ENCODE peak calls at places on chromosome 16, in four cellular contexts. One of them, this sample, is unnamed.

GRCh38 chr16:23435500-23435899 is 17.5 kb downstream of the COG7 start:
- DNase-seq in GM12878: peak
- DNase-seq in SK-N-SH: peak
- DNase-seq in HepG2: peak
- DNase-seq in this sample: peak

GRCh38 chr16:12486386-12486785 is 317.3 kb downstream of the CPPED1 start:
- DNase-seq in SK-N-SH: no peak
- DNase-seq in HepG2: no peak
- DNase-seq in GM12878: no peak
- DNase-seq in this sample: no peak

GRCh38 chr16:17397499-17397891 is 73.3 kb downstream of the XYLT1 start:
- DNase-seq in SK-N-SH: peak
- DNase-seq in GM12878: no peak
- DNase-seq in HepG2: peak
- DNase-seq in this sample: peak

GRCh38 chr16:3695610-3696369 is 21.5 kb downstream of the TRAP1 start:
- DNase-seq in GM12878: no peak
- DNase-seq in HepG2: peak
- DNase-seq in SK-N-SH: no peak
- DNase-seq in this sample: no peak

GRCh38 chr16:29023279-29024278 is 38.7 kb downstream of the LAT start:
- DNase-seq in SK-N-SH: no peak
- DNase-seq in GM12878: no peak
- DNase-seq in HepG2: no peak
- DNase-seq in this sample: no peak

GRCh38 chr16:11546522-11547485 is 39.9 kb downstream of the LITAF start:
- DNase-seq in HepG2: no peak
- DNase-seq in SK-N-SH: no peak
- DNase-seq in GM12878: no peak
- DNase-seq in this sample: no peak

GRCh38 chr16:17529982-17530760 is 59.4 kb upstream of the XYLT1 start:
- DNase-seq in SK-N-SH: no peak
- DNase-seq in HepG2: no peak
- DNase-seq in GM12878: peak
- DNase-seq in this sample: no peak

GRCh38 chr16:89557230-89557935 is 3.1 kb upstream of the RPL13 start:
- DNase-seq in SK-N-SH: peak
- DNase-seq in GM12878: no peak
- DNase-seq in HepG2: peak
- DNase-seq in this sample: peak

GRCh38 chr16:48824271-48824670 is 214.3 kb upstream of the N4BP1 start:
- DNase-seq in SK-N-SH: no peak
- DNase-seq in HepG2: no peak
- DNase-seq in GM12878: no peak
- DNase-seq in this sample: no peak

GRCh38 chr16:69286941-69287713 is 24.0 kb upstream of the VPS4A start:
- DNase-seq in SK-N-SH: peak
- DNase-seq in GM12878: peak
- DNase-seq in HepG2: peak
- DNase-seq in this sample: peak

GRCh38 chr16:87123356-87124001 is 193.7 kb downstream of the C16orf95 start:
- DNase-seq in GM12878: no peak
- DNase-seq in SK-N-SH: no peak
- DNase-seq in HepG2: no peak
- DNase-seq in this sample: no peak

GRCh38 chr16:85472514-85472913 is 140.6 kb upstream of the GSE1 start:
- DNase-seq in GM12878: no peak
- DNase-seq in SK-N-SH: no peak
- DNase-seq in HepG2: no peak
- DNase-seq in this sample: no peak

GRCh38 chr16:64428463-64428862 is 693.4 kb downstream of the CDH11 start:
- DNase-seq in SK-N-SH: peak
- DNase-seq in HepG2: no peak
- DNase-seq in GM12878: no peak
- DNase-seq in this sample: no peak

GRCh38 chr16:54027126-54027922 is 259.3 kb downstream of the IRX3 start:
- DNase-seq in GM12878: no peak
- DNase-seq in HepG2: no peak
- DNase-seq in SK-N-SH: peak
- DNase-seq in this sample: no peak

GRCh38 chr16:87560428-87561199 is 41.7 kb upstream of the JPH3 start:
- DNase-seq in GM12878: no peak
- DNase-seq in SK-N-SH: peak
- DNase-seq in HepG2: no peak
- DNase-seq in this sample: peak

GRCh38 chr16:74726736-74727135 is 26.1 kb upstream of the MLKL start:
- DNase-seq in GM12878: no peak
- DNase-seq in SK-N-SH: no peak
- DNase-seq in HepG2: peak
- DNase-seq in this sample: peak

GRCh38 chr16:66165879-66166278 is 200.6 kb upstream of the CDH5 start:
- DNase-seq in HepG2: no peak
- DNase-seq in GM12878: no peak
- DNase-seq in SK-N-SH: no peak
- DNase-seq in this sample: no peak

GRCh38 chr16:86405319-86405718 is 105.0 kb upstream of the FOXF1 start:
- DNase-seq in SK-N-SH: no peak
- DNase-seq in HepG2: no peak
- DNase-seq in GM12878: no peak
- DNase-seq in this sample: no peak

GRCh38 chr16:11497329-11497805 is 89.4 kb downstream of the LITAF start:
- DNase-seq in HepG2: peak
- DNase-seq in SK-N-SH: peak
- DNase-seq in GM12878: peak
- DNase-seq in this sample: no peak

GRCh38 chr16:12753203-12754023 is 50.3 kb downstream of the CPPED1 start:
- DNase-seq in HepG2: no peak
- DNase-seq in GM12878: no peak
- DNase-seq in SK-N-SH: no peak
- DNase-seq in this sample: no peak

GRCh38 chr16:18041864-18042834 is 294.4 kb downstream of the NPIPA8 start:
- DNase-seq in HepG2: no peak
- DNase-seq in GM12878: no peak
- DNase-seq in SK-N-SH: no peak
- DNase-seq in this sample: no peak

GRCh38 chr16:71389330-71389729 is 30.8 kb downstream of the CALB2 start:
- DNase-seq in HepG2: no peak
- DNase-seq in GM12878: no peak
- DNase-seq in SK-N-SH: no peak
- DNase-seq in this sample: no peak

GRCh38 chr16:56068314-56068713 is 123.0 kb upstream of the GNAO1 start:
- DNase-seq in HepG2: no peak
- DNase-seq in GM12878: no peak
- DNase-seq in SK-N-SH: no peak
- DNase-seq in this sample: no peak

GRCh38 chr16:73404001-73404400 is 356.1 kb upstream of the ZFHX3 start:
- DNase-seq in HepG2: no peak
- DNase-seq in GM12878: no peak
- DNase-seq in SK-N-SH: no peak
- DNase-seq in this sample: no peak

GRCh38 chr16:56632160-56632847 is at the start of gene MT1M:
- DNase-seq in HepG2: no peak
- DNase-seq in GM12878: no peak
- DNase-seq in SK-N-SH: peak
- DNase-seq in this sample: no peak

DNA sequence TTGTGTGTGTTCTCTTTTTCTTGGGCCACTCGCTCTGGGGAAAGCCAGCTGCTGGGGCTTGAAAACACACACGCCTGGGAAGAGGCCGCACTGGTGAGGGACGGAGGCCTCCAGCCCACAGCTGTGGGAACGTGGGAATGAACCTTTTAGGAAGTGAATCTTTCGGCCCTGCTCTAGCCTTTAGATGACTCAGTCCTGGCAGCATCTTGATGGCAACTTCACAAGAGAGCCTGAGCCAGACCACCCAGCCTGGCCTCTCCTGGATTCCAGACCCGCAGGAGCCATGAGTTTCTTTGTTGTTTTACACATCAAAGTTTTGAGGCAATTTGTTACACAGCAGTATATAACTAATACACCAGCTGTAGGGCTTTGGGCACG is 2.2 kb upstream of the PDPK1 start:
- DNase-seq in HepG2: no peak
- DNase-seq in GM12878: no peak
- DNase-seq in SK-N-SH: no peak
- DNase-seq in this sample: no peak
- TF ChIP-seq SMC3 in HepG2: no peak
- TF ChIP-seq SMC3 in GM12878: no peak
- TF ChIP-seq SMC3 in SK-N-SH: no peak
- TF ChIP-seq SMC3 in this sample: no peak

GRCh38 chr16:67265834-67266233 is 13.5 kb upstream of the PLEKHG4 start:
- DNase-seq in HepG2: no peak
- DNase-seq in GM12878: no peak
- DNase-seq in SK-N-SH: no peak
- DNase-seq in this sample: no peak

GRCh38 chr16:67271446-67271845 is 7.9 kb upstream of the PLEKHG4 start:
- DNase-seq in GM12878: no peak
- DNase-seq in SK-N-SH: no peak
- DNase-seq in HepG2: no peak
- DNase-seq in this sample: no peak

GRCh38 chr16:67270931-67271338 is 8.4 kb upstream of the PLEKHG4 start:
- DNase-seq in SK-N-SH: no peak
- DNase-seq in HepG2: no peak
- DNase-seq in GM12878: no peak
- DNase-seq in this sample: no peak

GRCh38 chr16:67269766-67270165 is 9.6 kb upstream of the PLEKHG4 start:
- DNase-seq in SK-N-SH: no peak
- DNase-seq in HepG2: no peak
- DNase-seq in GM12878: no peak
- DNase-seq in this sample: peak

DNA sequence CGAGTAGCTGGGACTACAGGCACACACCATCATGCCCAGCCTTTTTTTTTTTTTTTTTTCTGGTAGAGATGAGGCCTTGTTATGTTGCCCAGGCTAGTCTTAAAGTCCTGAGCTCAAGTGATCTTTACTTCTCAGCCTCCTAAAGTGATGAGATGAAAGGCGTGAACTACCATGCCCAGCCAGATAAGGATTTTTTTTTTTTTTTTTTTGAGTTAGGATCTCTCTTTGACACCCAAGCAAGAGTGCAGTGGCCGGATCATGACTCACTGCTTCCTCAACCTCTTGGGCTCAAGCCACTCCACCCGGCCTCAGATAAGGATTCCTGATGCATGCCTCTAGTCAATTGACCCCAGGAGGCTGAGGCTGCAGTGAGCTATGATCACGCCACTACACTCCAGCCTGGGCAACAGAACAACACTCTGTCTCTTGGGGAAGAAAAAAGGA is 11.2 kb upstream of the PLEKHG4 start:
- DNase-seq in SK-N-SH: no peak
- DNase-seq in HepG2: peak
- DNase-seq in GM12878: no peak
- DNase-seq in this sample: peak
- TF ChIP-seq JUND in SK-N-SH: peak
- TF ChIP-seq JUND in HepG2: no peak
- TF ChIP-seq JUND in GM12878: no peak
- TF ChIP-seq JUND in this sample: peak

GRCh38 chr16:46743232-46743719 is 4.9 kb downstream of the MYLK3 start:
- DNase-seq in SK-N-SH: peak
- DNase-seq in GM12878: no peak
- DNase-seq in HepG2: peak
- DNase-seq in this sample: peak

GRCh38 chr16:46747777-46748651 is at the start of gene MYLK3:
- DNase-seq in HepG2: peak
- DNase-seq in GM12878: no peak
- DNase-seq in SK-N-SH: no peak
- DNase-seq in this sample: peak

GRCh38 chr16:46748775-46749705 is 896 bp upstream of the MYLK3 start:
- DNase-seq in SK-N-SH: peak
- DNase-seq in HepG2: no peak
- DNase-seq in GM12878: peak
- DNase-seq in this sample: no peak

GRCh38 chr16:46746821-46747776 is 1.0 kb downstream of the MYLK3 start:
- DNase-seq in GM12878: no peak
- DNase-seq in HepG2: peak
- DNase-seq in SK-N-SH: peak
- DNase-seq in this sample: no peak

GRCh38 chr16:46745594-46745993 is 2.5 kb downstream of the MYLK3 start:
- DNase-seq in SK-N-SH: no peak
- DNase-seq in GM12878: no peak
- DNase-seq in HepG2: no peak
- DNase-seq in this sample: no peak
- TF ChIP-seq SMC3 in SK-N-SH: no peak
- TF ChIP-seq SMC3 in GM12878: no peak
- TF ChIP-seq SMC3 in HepG2: no peak
- TF ChIP-seq SMC3 in this sample: no peak

GRCh38 chr16:81480856-81481821 is 36.5 kb downstream of the CMIP start:
- DNase-seq in GM12878: peak
- DNase-seq in SK-N-SH: peak
- DNase-seq in HepG2: peak
- DNase-seq in this sample: peak

GRCh38 chr16:81478294-81478693 is 33.7 kb downstream of the CMIP start:
- DNase-seq in GM12878: no peak
- DNase-seq in HepG2: no peak
- DNase-seq in SK-N-SH: no peak
- DNase-seq in this sample: no peak

GRCh38 chr16:81476732-81477131 is 32.1 kb downstream of the CMIP start:
- DNase-seq in SK-N-SH: no peak
- DNase-seq in GM12878: no peak
- DNase-seq in HepG2: no peak
- DNase-seq in this sample: no peak

GRCh38 chr16:81482329-81483063 is 37.9 kb downstream of the CMIP start:
- DNase-seq in HepG2: no peak
- DNase-seq in GM12878: no peak
- DNase-seq in SK-N-SH: no peak
- DNase-seq in this sample: peak

GRCh38 chr16:81478876-81479496 is 34.4 kb downstream of the CMIP start:
- DNase-seq in SK-N-SH: no peak
- DNase-seq in GM12878: peak
- DNase-seq in HepG2: no peak
- DNase-seq in this sample: no peak
- TF ChIP-seq JUND in SK-N-SH: no peak
- TF ChIP-seq JUND in GM12878: no peak
- TF ChIP-seq JUND in HepG2: no peak
- TF ChIP-seq JUND in this sample: no peak